ENCODE peak calls at places on chromosomes 2 and 18, in eight cellular contexts. One of them, this sample, is unnamed.

GRCh38 chr18:23227729-23228075 is 92.4 kb downstream of the CABLES1 start:
- DNase-seq in NCI-H774: peak; percentile 69
- DNase-seq in fibroblast of the aortic adventitia: no peak
- DNase-seq in fibroblast of mammary gland: no peak
- DNase-seq in neural progenitor cell: no peak
- DNase-seq in GM10248: no peak
- DNase-seq in RWPE1: no peak
- DNase-seq in pancreas: no peak
- DNase-seq in this sample: no peak

GRCh38 chr2:173568054-173568453 is 213.4 kb downstream of the CDCA7 start:
- DNase-seq in NCI-H774: peak; percentile 11
- DNase-seq in fibroblast of the aortic adventitia: no peak
- DNase-seq in fibroblast of mammary gland: peak; percentile 29
- DNase-seq in neural progenitor cell: peak; percentile 72
- DNase-seq in GM10248: no peak
- DNase-seq in RWPE1: no peak
- DNase-seq in pancreas: no peak
- DNase-seq in this sample: no peak

GRCh38 chr2:44218771-44219170 is 50.1 kb downstream of the PPM1B start:
- DNase-seq in NCI-H774: no peak
- DNase-seq in fibroblast of the aortic adventitia: no peak
- DNase-seq in fibroblast of mammary gland: no peak
- DNase-seq in neural progenitor cell: no peak
- DNase-seq in GM10248: no peak
- DNase-seq in RWPE1: no peak
- DNase-seq in pancreas: no peak
- DNase-seq in this sample: no peak

GRCh38 chr2:10300997-10301945 is 1.4 kb upstream of the HPCAL1 start:
- DNase-seq in NCI-H774: no peak
- DNase-seq in fibroblast of the aortic adventitia: no peak
- DNase-seq in fibroblast of mammary gland: no peak
- DNase-seq in neural progenitor cell: no peak
- DNase-seq in GM10248: no peak
- DNase-seq in RWPE1: no peak
- DNase-seq in pancreas: no peak
- DNase-seq in this sample: no peak

GRCh38 chr2:168233726-168234406 is 13.5 kb downstream of the STK39 start:
- DNase-seq in NCI-H774: no peak
- DNase-seq in fibroblast of the aortic adventitia: peak; percentile 51
- DNase-seq in fibroblast of mammary gland: no peak
- DNase-seq in neural progenitor cell: no peak
- DNase-seq in GM10248: no peak
- DNase-seq in RWPE1: no peak
- DNase-seq in pancreas: no peak
- DNase-seq in this sample: no peak

GRCh38 chr2:237315170-237315880 is 98.6 kb downstream of the COL6A3 start:
- DNase-seq in NCI-H774: no peak
- DNase-seq in fibroblast of the aortic adventitia: peak; percentile 98
- DNase-seq in fibroblast of mammary gland: peak; percentile 93
- DNase-seq in neural progenitor cell: peak; percentile 55
- DNase-seq in GM10248: no peak
- DNase-seq in RWPE1: no peak
- DNase-seq in pancreas: peak; percentile 77
- DNase-seq in this sample: no peak

GRCh38 chr2:16774980-16775963 is 109.6 kb upstream of the CYRIA start:
- DNase-seq in NCI-H774: no peak
- DNase-seq in fibroblast of the aortic adventitia: no peak
- DNase-seq in fibroblast of mammary gland: peak; percentile 17
- DNase-seq in neural progenitor cell: peak; percentile 69
- DNase-seq in GM10248: no peak
- DNase-seq in RWPE1: peak; percentile 26
- DNase-seq in pancreas: no peak
- DNase-seq in this sample: no peak

GRCh38 chr2:190891913-190892312 is 11.3 kb downstream of the GLS start:
- DNase-seq in NCI-H774: no peak
- DNase-seq in fibroblast of the aortic adventitia: no peak
- DNase-seq in fibroblast of mammary gland: no peak
- DNase-seq in neural progenitor cell: no peak
- DNase-seq in GM10248: no peak
- DNase-seq in RWPE1: no peak
- DNase-seq in pancreas: no peak
- DNase-seq in this sample: no peak

GRCh38 chr18:8996771-8997432 is 105.6 kb upstream of the NDUFV2 start:
- DNase-seq in NCI-H774: no peak
- DNase-seq in fibroblast of the aortic adventitia: peak; percentile 67
- DNase-seq in fibroblast of mammary gland: peak; percentile 54
- DNase-seq in neural progenitor cell: no peak
- DNase-seq in GM10248: no peak
- DNase-seq in RWPE1: no peak
- DNase-seq in pancreas: no peak
- DNase-seq in this sample: no peak

GRCh38 chr2:218425531-218425930 is 6.6 kb downstream of the VIL1 start:
- DNase-seq in NCI-H774: no peak
- DNase-seq in fibroblast of the aortic adventitia: no peak
- DNase-seq in fibroblast of mammary gland: no peak
- DNase-seq in neural progenitor cell: no peak
- DNase-seq in GM10248: no peak
- DNase-seq in RWPE1: no peak
- DNase-seq in pancreas: no peak
- DNase-seq in this sample: no peak

GRCh38 chr2:51918113-51918512 is 886.2 kb upstream of the NRXN1 start:
- DNase-seq in NCI-H774: no peak
- DNase-seq in fibroblast of the aortic adventitia: peak; percentile 49
- DNase-seq in fibroblast of mammary gland: peak; percentile 88
- DNase-seq in neural progenitor cell: no peak
- DNase-seq in GM10248: no peak
- DNase-seq in RWPE1: no peak
- DNase-seq in pancreas: no peak
- DNase-seq in this sample: no peak

GRCh38 chr2:5175231-5175630 is 517.0 kb upstream of the SOX11 start:
- DNase-seq in NCI-H774: peak; percentile 24
- DNase-seq in fibroblast of the aortic adventitia: no peak
- DNase-seq in fibroblast of mammary gland: no peak
- DNase-seq in neural progenitor cell: no peak
- DNase-seq in GM10248: no peak
- DNase-seq in RWPE1: no peak
- DNase-seq in pancreas: no peak
- DNase-seq in this sample: no peak

GRCh38 chr18:62702259-62702658 is 13.1 kb upstream of the PHLPP1 start:
- DNase-seq in NCI-H774: no peak
- DNase-seq in fibroblast of the aortic adventitia: no peak
- DNase-seq in fibroblast of mammary gland: no peak
- DNase-seq in neural progenitor cell: no peak
- DNase-seq in GM10248: no peak
- DNase-seq in RWPE1: no peak
- DNase-seq in pancreas: no peak
- DNase-seq in this sample: no peak

GRCh38 chr18:65206551-65207260 is 544.1 kb upstream of the CDH7 start:
- DNase-seq in NCI-H774: no peak
- DNase-seq in fibroblast of the aortic adventitia: no peak
- DNase-seq in fibroblast of mammary gland: no peak
- DNase-seq in neural progenitor cell: peak; percentile 58
- DNase-seq in GM10248: no peak
- DNase-seq in RWPE1: no peak
- DNase-seq in pancreas: peak; percentile 41
- DNase-seq in this sample: no peak

GRCh38 chr18:11052800-11053199 is 96.6 kb downstream of the PIEZO2 start:
- DNase-seq in NCI-H774: peak; percentile 10
- DNase-seq in fibroblast of the aortic adventitia: no peak
- DNase-seq in fibroblast of mammary gland: peak; percentile 4
- DNase-seq in neural progenitor cell: no peak
- DNase-seq in GM10248: no peak
- DNase-seq in RWPE1: no peak
- DNase-seq in pancreas: no peak
- DNase-seq in this sample: no peak

GRCh38 chr2:69159988-69160387 is 147.0 kb downstream of the ANTXR1 start:
- DNase-seq in NCI-H774: no peak
- DNase-seq in fibroblast of the aortic adventitia: no peak
- DNase-seq in fibroblast of mammary gland: peak; percentile 13
- DNase-seq in neural progenitor cell: peak; percentile 14
- DNase-seq in GM10248: no peak
- DNase-seq in RWPE1: peak; percentile 85
- DNase-seq in pancreas: no peak
- DNase-seq in this sample: peak; percentile 81

GRCh38 chr2:131641414-131642206 is 113.9 kb downstream of the CCDC74A start:
- DNase-seq in NCI-H774: no peak
- DNase-seq in fibroblast of the aortic adventitia: peak; percentile 31
- DNase-seq in fibroblast of mammary gland: peak; percentile 54
- DNase-seq in neural progenitor cell: no peak
- DNase-seq in GM10248: no peak
- DNase-seq in RWPE1: no peak
- DNase-seq in pancreas: no peak
- DNase-seq in this sample: no peak

GRCh38 chr2:158232476-158232875 is 130.8 kb downstream of the UPP2 start:
- DNase-seq in NCI-H774: no peak
- DNase-seq in fibroblast of the aortic adventitia: no peak
- DNase-seq in fibroblast of mammary gland: no peak
- DNase-seq in neural progenitor cell: no peak
- DNase-seq in GM10248: no peak
- DNase-seq in RWPE1: peak; percentile 2
- DNase-seq in pancreas: no peak
- DNase-seq in this sample: no peak

GRCh38 chr2:241853651-241854341 is 4.9 kb downstream of the PDCD1 start:
- DNase-seq in NCI-H774: no peak
- DNase-seq in fibroblast of the aortic adventitia: no peak
- DNase-seq in fibroblast of mammary gland: no peak
- DNase-seq in neural progenitor cell: no peak
- DNase-seq in GM10248: peak; percentile 19
- DNase-seq in RWPE1: no peak
- DNase-seq in pancreas: peak; percentile 57
- DNase-seq in this sample: no peak

GRCh38 chr2:9400268-9401058 is 22.9 kb downstream of the ITGB1BP1 start:
- DNase-seq in NCI-H774: no peak
- DNase-seq in fibroblast of the aortic adventitia: no peak
- DNase-seq in fibroblast of mammary gland: no peak
- DNase-seq in neural progenitor cell: no peak
- DNase-seq in GM10248: no peak
- DNase-seq in RWPE1: no peak
- DNase-seq in pancreas: peak; percentile 20
- DNase-seq in this sample: no peak

GRCh38 chr2:7191927-7192326 is 274.7 kb downstream of the RNF144A start:
- DNase-seq in NCI-H774: no peak
- DNase-seq in fibroblast of the aortic adventitia: peak; percentile 59
- DNase-seq in fibroblast of mammary gland: peak; percentile 70
- DNase-seq in neural progenitor cell: no peak
- DNase-seq in GM10248: no peak
- DNase-seq in RWPE1: peak; percentile 16
- DNase-seq in pancreas: no peak
- DNase-seq in this sample: peak; percentile 91

GRCh38 chr2:10493636-10494281 is 45.6 kb upstream of the ODC1 start:
- DNase-seq in NCI-H774: no peak
- DNase-seq in fibroblast of the aortic adventitia: peak; percentile 33
- DNase-seq in fibroblast of mammary gland: peak; percentile 52
- DNase-seq in neural progenitor cell: no peak
- DNase-seq in GM10248: peak; percentile 71
- DNase-seq in RWPE1: peak; percentile 96
- DNase-seq in pancreas: no peak
- DNase-seq in this sample: peak; percentile 99

GRCh38 chr2:167275066-167275465 is 386.8 kb downstream of the XIRP2 start:
- DNase-seq in NCI-H774: no peak
- DNase-seq in fibroblast of the aortic adventitia: no peak
- DNase-seq in fibroblast of mammary gland: no peak
- DNase-seq in neural progenitor cell: no peak
- DNase-seq in GM10248: no peak
- DNase-seq in RWPE1: no peak
- DNase-seq in pancreas: no peak
- DNase-seq in this sample: no peak

GRCh38 chr2:138930571-138930970 is 150.4 kb upstream of the NXPH2 start:
- DNase-seq in NCI-H774: no peak
- DNase-seq in fibroblast of the aortic adventitia: no peak
- DNase-seq in fibroblast of mammary gland: no peak
- DNase-seq in neural progenitor cell: no peak
- DNase-seq in GM10248: no peak
- DNase-seq in RWPE1: no peak
- DNase-seq in pancreas: no peak
- DNase-seq in this sample: no peak

This sample was measured in keratinocyte.